ENCODE peak calls at places on chromosome 16, in five cellular contexts. F is heart left ventricle, U is esophagus squamous epithelium, P is A549, X is spleen. R is an unnamed sample.

GRCh38 chr16:70772493-70772892 is 28.5 kb downstream of the VAC14 start:
- DNase-seq in P (no peak), U (no peak), X (no peak), F (no peak), R (no peak)

GRCh38 chr16:49850558-49851467 is 5.1 kb downstream of the ZNF423 start:
- DNase-seq in P (no peak), U (no peak), X (no peak), F (no peak), R (no peak)

GRCh38 chr16:31267332-31268032 is 7.7 kb downstream of the ITGAM start:
- DNase-seq in F (no peak), P (no peak), X (no peak), U (no peak), R (no peak)

GRCh38 chr16:19861811-19862327 is 22.8 kb downstream of the GPRC5B start:
- DNase-seq in P (no peak), U (no peak), F (no peak), X (peak; percentile 44), R (no peak)

GRCh38 chr16:27323781-27324561 is 10.2 kb downstream of the IL4R start:
- DNase-seq in F (no peak), P (no peak), X (peak; percentile 64), U (no peak), R (no peak)

GRCh38 chr16:87540072-87540976 is 47.5 kb upstream of the ZCCHC14 start:
- DNase-seq in U (no peak), F (no peak), X (no peak), P (no peak), R (no peak)

GRCh38 chr16:15690296-15690695 is 40.3 kb downstream of the NDE1 start:
- DNase-seq in X (no peak), F (no peak), P (no peak), U (no peak), R (no peak)

GRCh38 chr16:4314532-4315184 is 1.2 kb upstream of the GLIS2 start:
- DNase-seq in X (no peak), F (no peak), P (peak; percentile 77), U (no peak), R (no peak)

GRCh38 chr16:10181196-10182162 is 749 bp downstream of the GRIN2A start:
- DNase-seq in U (no peak), X (peak; percentile 84), F (peak; percentile 44), P (peak; percentile 62), R (no peak)

GRCh38 chr16:17658881-17659280 is 188.1 kb upstream of the XYLT1 start:
- DNase-seq in U (no peak), X (no peak), P (no peak), F (no peak), R (no peak)

GRCh38 chr16:81940781-81941560 is 70.3 kb downstream of the SDR42E1 start:
- DNase-seq in P (peak; percentile 57), U (no peak), X (no peak), F (no peak), R (peak; percentile 43)

GRCh38 chr16:54363760-54364159 is 77.2 kb upstream of the IRX3 start:
- DNase-seq in X (no peak), P (no peak), F (no peak), U (no peak), R (no peak)

GRCh38 chr16:77584205-77584859 is 138.0 kb upstream of the NUDT7 start:
- DNase-seq in P (peak; percentile 43), U (no peak), F (no peak), X (no peak), R (no peak)

GRCh38 chr16:14289692-14290340 is 218.7 kb downstream of the MRTFB start:
- DNase-seq in U (no peak), X (peak; percentile 31), P (peak; percentile 60), F (no peak), R (no peak)

GRCh38 chr16:10879681-10880589 is 2.9 kb downstream of the CIITA start:
- DNase-seq in X (no peak), P (no peak), F (no peak), U (no peak), R (no peak)

GRCh38 chr16:57628008-57628781 is at the start of gene ADGRG1:
- DNase-seq in X (no peak), U (peak; percentile 22), F (peak; percentile 90), P (peak; percentile 95), R (no peak)

GRCh38 chr16:54093281-54093680 is 193.3 kb downstream of the IRX3 start:
- DNase-seq in X (no peak), P (no peak), F (no peak), U (no peak), R (no peak)

GRCh38 chr16:58425245-58425644 is 33.0 kb downstream of the GINS3 start:
- DNase-seq in U (no peak), P (no peak), F (no peak), X (no peak), R (no peak)

GRCh38 chr16:85029981-85030381 is 2.4 kb downstream of the KIAA0513 start:
- DNase-seq in U (no peak), P (no peak), X (no peak), F (peak; percentile 47), R (peak; percentile 93)

GRCh38 chr16:23835390-23836077 is at the start of gene PRKCB:
- DNase-seq in X (peak; percentile 98), U (peak; percentile 57), P (peak; percentile 58), F (peak; percentile 73), R (no peak)

GRCh38 chr16:14641206-14641605 is 8.5 kb downstream of the BFAR start:
- DNase-seq in X (no peak), P (no peak), U (no peak), F (no peak), R (no peak)

GRCh38 chr16:14377326-14377725 is 252.7 kb downstream of the PARN start:
- DNase-seq in P (no peak), U (no peak), F (no peak), X (no peak), R (no peak)

GRCh38 chr16:72995151-72995881 is 52.6 kb downstream of the ZFHX3 start:
- DNase-seq in X (no peak), P (peak; percentile 56), F (no peak), U (no peak), R (no peak)

GRCh38 chr16:76964464-76965154 is 226.4 kb upstream of the MON1B start:
- DNase-seq in U (no peak), X (no peak), P (no peak), F (no peak), R (no peak)

GRCh38 chr16:77540656-77541055 is 105.8 kb upstream of the ADAMTS18 start:
- DNase-seq in U (no peak), P (no peak), X (no peak), F (no peak), R (no peak)

GRCh38 chr16:23380501-23380951 is 72.5 kb downstream of the COG7 start:
- DNase-seq in P (no peak), F (no peak), X (peak; percentile 69), U (no peak), R (no peak)

GRCh38 chr16:56203052-56203451 is 11.8 kb downstream of the GNAO1 start:
- DNase-seq in F (no peak), X (no peak), U (no peak), P (peak; percentile 38), R (no peak)

GRCh38 chr16:23195415-23195978 is 13.0 kb downstream of the SCNN1G start:
- DNase-seq in F (no peak), X (no peak), P (no peak), U (no peak), R (no peak)

GRCh38 chr16:80914379-80915078 is 92.2 kb downstream of the CMC2 start:
- DNase-seq in X (no peak), F (no peak), P (no peak), U (no peak), R (no peak)

GRCh38 chr16:24635900-24636610 is 93.4 kb upstream of the TNRC6A start:
- DNase-seq in F (peak; percentile 74), X (no peak), U (no peak), P (peak; percentile 84), R (no peak)

GRCh38 chr16:3129137-3130131 is 5.4 kb upstream of the ZNF213 start:
- DNase-seq in X (peak; percentile 91), F (peak; percentile 80), U (peak; percentile 44), P (no peak), R (no peak)

GRCh38 chr16:81650982-81651562 is 128.0 kb upstream of the PLCG2 start:
- DNase-seq in P (no peak), F (peak; percentile 81), X (no peak), U (no peak), R (no peak)

GRCh38 chr16:8828541-8829165 is 31.0 kb downstream of the PMM2 start:
- DNase-seq in F (no peak), X (no peak), P (no peak), U (no peak), R (no peak)

GRCh38 chr16:86100205-86101134 is 201.5 kb downstream of the IRF8 start:
- DNase-seq in P (no peak), X (no peak), F (no peak), U (no peak), R (no peak)
- TF ChIP-seq POLR2A in P (no peak), X (no peak), F (no peak), U (no peak), R (no peak)

GRCh38 chr16:88699180-88699579 is 7.0 kb downstream of the RNF166 start:
- DNase-seq in X (peak; percentile 87), P (no peak), F (no peak), U (no peak), R (no peak)

GRCh38 chr16:88698694-88699045 is 7.5 kb downstream of the RNF166 start:
- DNase-seq in P (no peak), F (no peak), X (peak; percentile 86), U (no peak), R (no peak)

GRCh38 chr16:88701541-88702363 is 4.5 kb downstream of the RNF166 start:
- DNase-seq in F (no peak), X (peak; percentile 88), P (no peak), U (no peak), R (no peak)

GRCh38 chr16:88700636-88701482 is 5.3 kb downstream of the RNF166 start:
- DNase-seq in P (no peak), F (peak; percentile 94), X (peak; percentile 100), U (peak; percentile 90), R (no peak)

DNA sequence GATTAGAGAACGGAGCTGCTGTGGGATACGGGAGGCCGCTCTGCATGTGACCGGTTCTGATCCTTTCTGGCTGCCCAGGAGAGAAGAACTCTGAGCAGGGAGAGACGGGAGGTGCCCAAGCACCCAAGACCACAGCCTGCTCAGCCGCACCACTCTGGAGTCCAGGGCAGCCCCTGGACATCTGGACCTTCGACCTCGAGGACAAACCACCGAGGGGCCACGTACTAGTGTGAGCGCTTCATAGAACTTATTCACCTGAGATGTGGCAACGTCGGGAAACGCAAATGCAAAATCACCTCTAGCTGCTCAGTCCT is 5.9 kb downstream of the RNF166 start:
- DNase-seq in U (no peak), F (no peak), X (no peak), P (no peak), R (no peak)
- H3K4me3 ChIP-seq in U (peak overlapping the region; percentile 99), F (no peak overlapping the region), X (peak overlapping the region; percentile 86), P (no peak overlapping the region), R (no peak overlapping the region)

GRCh38 chr16:69187891-69188451 is 1.0 kb downstream of the SNTB2 start:
- DNase-seq in U (no peak), F (peak; percentile 41), X (peak; percentile 82), P (peak; percentile 47), R (no peak)
- H3K27ac ChIP-seq in U (peak overlapping the region; percentile 99), F (peak overlapping the region; percentile 71), X (peak overlapping the region; percentile 94), P (peak overlapping the region; percentile 97), R (peak overlapping the region; percentile 83)

GRCh38 chr16:86509759-86510464 is 415 bp upstream of the FOXF1 start:
- DNase-seq in X (no peak), U (no peak), P (no peak), F (no peak), R (no peak)
- TF ChIP-seq POLR2A in X (no peak), U (peak; percentile 15), P (no peak), F (no peak), R (peak; percentile 58)